ENCODE peak calls at places on chromosome 15, in four cellular contexts. Z is IMR-90, C is mesendoderm, M is H1. Q is an unnamed sample.

GRCh38 chr15:89389841-89390603 is 55.4 kb upstream of the POLG start:
- DNase-seq in Z (no peak), C (no peak), M (no peak), Q (peak)

GRCh38 chr15:75203908-75204263 is 2.2 kb downstream of the C15orf39 start:
- DNase-seq in Z (no peak), C (no peak), M (no peak), Q (no peak)

GRCh38 chr15:65096481-65097385 is 18.3 kb downstream of the UBAP1L start:
- DNase-seq in Z (no peak), C (no peak), M (no peak), Q (no peak)

GRCh38 chr15:75672646-75673425 is 25.1 kb downstream of the SNX33 start:
- DNase-seq in Z (peak), C (peak), M (no peak), Q (no peak)

GRCh38 chr15:52810346-52810745 is 20.2 kb upstream of the ONECUT1 start:
- DNase-seq in Z (no peak), C (no peak), M (no peak), Q (no peak)

GRCh38 chr15:75721923-75722870 is 9.5 kb upstream of the CSPG4 start:
- DNase-seq in Z (no peak), C (no peak), M (no peak), Q (no peak)

GRCh38 chr15:74869726-74870407 is 3.3 kb downstream of the SCAMP2 start:
- DNase-seq in Z (peak), C (no peak), M (no peak), Q (no peak)

GRCh38 chr15:40867200-40867599 is 6.8 kb downstream of the RHOV start:
- DNase-seq in Z (no peak), C (no peak), M (no peak), Q (no peak)

GRCh38 chr15:38085931-38086562 is 151.6 kb downstream of the TMCO5A start:
- DNase-seq in Z (peak), C (no peak), M (no peak), Q (no peak)

GRCh38 chr15:64911317-64912186 is at the start of gene ANKDD1A:
- DNase-seq in Z (peak), C (peak), M (peak), Q (peak)

GRCh38 chr15:41258706-41259471 is 27.8 kb downstream of the CHP1 start:
- DNase-seq in Z (peak), C (no peak), M (no peak), Q (no peak)

GRCh38 chr15:72231066-72231846 is at the start of gene PKM:
- DNase-seq in Z (peak), C (peak), M (peak), Q (peak)

GRCh38 chr15:35738370-35738769 is 192.4 kb upstream of the DPH6 start:
- DNase-seq in Z (peak), C (peak), M (no peak), Q (peak)

GRCh38 chr15:70347766-70348558 is 250.2 kb upstream of the TLE3 start:
- DNase-seq in Z (no peak), C (no peak), M (no peak), Q (no peak)

GRCh38 chr15:86347245-86347644 is 267.6 kb downstream of the AGBL1 start:
- DNase-seq in Z (no peak), C (peak), M (no peak), Q (no peak)

GRCh38 chr15:34318277-34319079 is 19.1 kb downstream of the SLC12A6 start:
- DNase-seq in Z (peak), C (peak), M (peak), Q (peak)

GRCh38 chr15:57947282-57947681 is 118.2 kb downstream of the ALDH1A2 start:
- DNase-seq in Z (no peak), C (no peak), M (no peak), Q (no peak)

GRCh38 chr15:51969728-51970127 is 1.9 kb downstream of the LEO1 start:
- DNase-seq in Z (peak), C (no peak), M (no peak), Q (no peak)

GRCh38 chr15:48718646-48719045 is 73.1 kb upstream of the FBN1 start:
- DNase-seq in Z (peak), C (no peak), M (no peak), Q (no peak)

GRCh38 chr15:59191855-59192237 is 14.8 kb upstream of the LDHAL6B start:
- DNase-seq in Z (peak), C (no peak), M (no peak), Q (no peak)

GRCh38 chr15:63157891-63158431 is 684 bp upstream of the RPS27L start:
- DNase-seq in Z (peak), C (peak), M (peak), Q (peak)

GRCh38 chr15:74127954-74128784 is 2.2 kb upstream of the ISLR2 start:
- DNase-seq in Z (no peak), C (no peak), M (peak), Q (no peak)

GRCh38 chr15:85730001-85730820 is 64.5 kb downstream of the KLHL25 start:
- DNase-seq in Z (peak), C (peak), M (no peak), Q (no peak)

GRCh38 chr15:40739854-40740253 is 15.2 kb downstream of the RMDN3 start:
- DNase-seq in Z (no peak), C (peak), M (no peak), Q (no peak)

GRCh38 chr15:68387288-68388143 is 44.4 kb downstream of the ITGA11 start:
- DNase-seq in Z (peak), C (no peak), M (peak), Q (peak)

GRCh38 chr15:64232400-64232799 is 69.6 kb upstream of the PPIB start:
- DNase-seq in Z (peak), C (no peak), M (no peak), Q (no peak)

GRCh38 chr15:90071220-90071807 is 31.0 kb downstream of the IDH2 start:
- DNase-seq in Z (peak), C (peak), M (no peak), Q (no peak)

GRCh38 chr15:68385240-68385561 is 46.8 kb downstream of the ITGA11 start:
- DNase-seq in Z (no peak), C (no peak), M (peak), Q (peak)

DNA sequence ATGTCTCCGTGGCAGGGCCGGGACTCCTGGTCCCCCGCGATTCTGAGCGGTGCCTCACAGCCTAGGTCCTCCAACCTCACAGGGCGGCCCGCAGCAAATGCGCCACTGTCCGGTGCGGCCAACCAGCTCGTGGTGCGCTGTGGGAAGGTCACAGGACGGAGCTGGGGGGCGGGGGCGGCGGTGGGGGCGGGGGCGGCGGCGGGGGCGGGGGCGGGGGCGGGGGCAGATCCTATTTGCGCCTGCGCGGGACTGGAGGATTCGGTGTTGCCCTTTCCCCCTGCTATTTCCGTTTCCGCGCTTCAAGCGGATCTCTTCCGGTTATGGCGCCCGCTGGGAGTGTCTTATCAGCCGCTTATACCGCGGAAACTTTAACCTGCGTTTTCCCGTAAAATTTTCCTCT is 106.7 kb upstream of the SNRPN start:
- DNase-seq in Z (peak), C (peak), M (no peak), Q (peak)
- H4K5ac ChIP-seq in Z (peak), C (no peak), M (peak), Q (no peak)

GRCh38 chr15:32029862-32030781 is at the start of gene CHRNA7:
- DNase-seq in Z (peak), C (peak), M (peak), Q (peak)
- H3K18ac ChIP-seq in Z (no peak), C (peak), M (peak), Q (no peak)

DNA sequence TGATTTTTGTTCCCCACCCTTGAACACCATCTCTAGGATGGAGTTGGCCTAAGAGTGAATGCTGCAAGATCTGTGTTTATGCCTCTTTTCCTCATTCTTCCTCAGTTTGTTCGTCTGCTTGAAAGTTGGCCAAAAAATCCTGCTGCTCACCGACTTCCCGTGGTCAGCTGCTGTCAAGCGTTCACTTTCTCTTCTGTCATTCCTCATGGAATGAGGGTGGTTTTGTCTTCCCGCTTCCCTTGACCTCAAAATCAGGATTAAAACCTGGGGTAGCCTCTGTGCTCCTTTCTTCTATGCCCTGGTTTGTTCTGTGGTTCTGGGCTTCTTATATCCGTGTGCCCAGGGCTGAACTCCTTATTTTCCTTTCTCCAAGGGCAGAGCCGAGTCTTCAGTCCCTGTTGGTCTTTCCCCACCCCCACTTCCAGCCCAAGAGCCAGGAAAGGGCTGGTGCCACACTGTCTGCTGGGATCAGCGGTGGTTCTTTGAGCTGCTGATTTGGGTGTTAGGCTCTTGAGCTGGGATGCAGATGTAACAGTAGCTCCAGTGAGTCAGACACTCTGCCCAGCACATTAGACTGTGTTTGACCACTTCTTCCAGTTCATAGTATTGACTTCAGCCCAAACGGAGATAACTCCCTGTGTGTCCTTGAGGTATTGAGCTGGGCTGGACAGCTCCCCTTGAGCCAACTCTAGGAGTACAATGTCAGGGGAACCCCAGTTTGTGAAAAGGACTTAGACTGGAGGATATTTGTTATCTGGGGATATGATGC is 2.3 kb downstream of the SERF2 start:
- DNase-seq in Z (peak), C (peak), M (no peak), Q (no peak)
- H3K27ac ChIP-seq in Z (peak), C (no peak), M (peak), Q (no peak)

GRCh38 chr15:98425173-98425572 is 223.2 kb upstream of the IGF1R start:
- DNase-seq in Z (no peak), C (no peak), M (no peak), Q (no peak)

GRCh38 chr15:98433302-98433701 is 215.0 kb upstream of the IGF1R start:
- DNase-seq in Z (no peak), C (no peak), M (no peak), Q (no peak)

GRCh38 chr15:98431171-98431570 is 217.2 kb upstream of the IGF1R start:
- DNase-seq in Z (no peak), C (no peak), M (no peak), Q (no peak)

GRCh38 chr15:98433856-98434255 is 214.5 kb upstream of the IGF1R start:
- DNase-seq in Z (no peak), C (no peak), M (no peak), Q (no peak)

DNA sequence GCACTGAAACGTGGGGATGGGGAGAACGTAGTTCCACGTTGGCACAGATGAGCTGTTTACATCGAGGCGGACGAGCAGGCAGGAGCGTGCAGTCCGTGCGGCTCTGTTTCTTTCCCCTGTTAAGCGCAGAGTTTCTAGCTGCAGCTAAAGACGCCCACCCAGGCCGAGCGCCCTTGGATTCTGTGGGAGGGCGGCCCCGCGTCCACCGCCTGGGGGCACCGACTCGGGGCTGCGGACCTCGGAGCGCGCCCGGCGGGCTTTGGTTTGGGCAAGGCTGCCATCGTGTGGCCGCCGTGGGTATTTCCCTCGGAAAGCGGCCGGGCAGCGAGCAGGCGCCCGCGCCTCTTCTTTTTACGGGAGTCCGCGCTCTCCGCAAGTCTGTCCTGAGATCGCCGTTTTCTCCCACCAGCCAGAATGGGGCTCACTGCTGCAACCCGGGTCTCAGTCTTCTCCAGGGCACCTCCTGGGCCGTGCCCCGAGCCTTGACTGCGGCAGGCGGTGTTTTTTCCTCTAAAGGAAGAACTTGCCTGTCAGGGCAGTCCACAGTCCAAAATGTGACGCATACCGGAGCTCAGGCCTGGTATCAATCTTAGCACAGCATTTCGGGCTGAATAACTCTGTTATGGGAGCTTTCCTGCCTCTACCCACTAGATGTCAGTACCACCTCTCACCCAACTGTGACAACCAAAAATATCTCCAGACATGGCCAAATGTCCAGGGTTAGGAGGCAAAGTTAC is 219.9 kb upstream of the IGF1R start:
- DNase-seq in Z (peak), C (peak), M (peak), Q (peak)
- H4K5ac ChIP-seq in Z (no peak), C (no peak), M (no peak), Q (no peak)

Q was measured in H9.